ENCODE peak calls at places on chromosomes 1 and 21, in seven cellular contexts. C is foreskin fibroblast, E is thoracic aorta, T is heart right ventricle, K is choroid plexus epithelial cell, P is tibial nerve, O is brain microvascular endothelial cell. N is an unnamed sample.
A peak's percentile ranks its signal among the peaks of the same experiment; 100 is the strongest.

GRCh38 chr1:37238376-37239224 is 204.3 kb upstream of the GRIK3 start:
- DNase-seq in C (no peak), E (no peak), T (no peak), K (no peak), P (no peak), O (no peak), N (no peak)

GRCh38 chr1:161702250-161702649 is 4.8 kb upstream of the FCRLA start:
- DNase-seq in C (no peak), E (no peak), T (no peak), K (no peak), P (no peak), O (no peak), N (no peak)

GRCh38 chr1:55579332-55579996 is 364.3 kb upstream of the USP24 start:
- DNase-seq in C (no peak), E (no peak), T (no peak), K (no peak), P (no peak), O (no peak), N (no peak)

GRCh38 chr1:205396972-205397616 is 24.8 kb downstream of the LEMD1 start:
- DNase-seq in C (no peak), E (no peak), T (peak; percentile 30), K (peak; percentile 73), P (no peak), O (peak; percentile 32), N (no peak)

GRCh38 chr21:43269461-43269860 is 100.7 kb downstream of the CRYAA start:
- DNase-seq in C (no peak), E (no peak), T (no peak), K (no peak), P (no peak), O (no peak), N (no peak)

GRCh38 chr21:44064852-44065403 is 42.3 kb upstream of the PWP2 start:
- DNase-seq in C (no peak), E (no peak), T (no peak), K (no peak), P (no peak), O (no peak), N (no peak)

GRCh38 chr1:236280438-236281285 is 1.1 kb downstream of the ERO1B start:
- DNase-seq in C (no peak), E (no peak), T (peak; percentile 8), K (peak; percentile 11), P (no peak), O (no peak), N (no peak)

GRCh38 chr1:200561856-200562214 is 58.7 kb downstream of the KIF14 start:
- DNase-seq in C (no peak), E (no peak), T (no peak), K (no peak), P (no peak), O (no peak), N (no peak)

GRCh38 chr1:107153033-107153432 is 12.2 kb downstream of the NTNG1 start:
- DNase-seq in C (no peak), E (no peak), T (no peak), K (no peak), P (no peak), O (no peak), N (peak; percentile 18)

GRCh38 chr1:164675342-164675904 is 116.4 kb downstream of the PBX1 start:
- DNase-seq in C (no peak), E (no peak), T (no peak), K (peak; percentile 42), P (no peak), O (peak; percentile 39), N (no peak)

GRCh38 chr1:150221552-150221951 is 14.4 kb downstream of the ANP32E start:
- DNase-seq in C (no peak), E (no peak), T (no peak), K (peak; percentile 71), P (no peak), O (peak; percentile 29), N (no peak)

GRCh38 chr1:174191255-174191906 is 32.1 kb downstream of the RABGAP1L start:
- DNase-seq in C (peak; percentile 83), E (no peak), T (no peak), K (peak; percentile 61), P (no peak), O (peak; percentile 58), N (peak; percentile 2)

GRCh38 chr1:94160811-94161210 is 39.9 kb upstream of the ABCA4 start:
- DNase-seq in C (peak; percentile 38), E (no peak), T (no peak), K (peak; percentile 82), P (no peak), O (peak; percentile 79), N (peak; percentile 73)

GRCh38 chr1:54940027-54940426 is 40.4 kb upstream of the TMEM61 start:
- DNase-seq in C (no peak), E (no peak), T (no peak), K (peak; percentile 41), P (no peak), O (no peak), N (no peak)

GRCh38 chr1:15799004-15799867 is 8.2 kb downstream of the UQCRHL start:
- DNase-seq in C (peak; percentile 98), E (peak; percentile 74), T (peak; percentile 14), K (peak; percentile 98), P (peak; percentile 65), O (peak; percentile 97), N (peak; percentile 90)

GRCh38 chr21:17270234-17270633 is 242.6 kb upstream of the CXADR start:
- DNase-seq in C (peak; percentile 15), E (no peak), T (no peak), K (peak; percentile 85), P (peak; percentile 24), O (peak; percentile 29), N (peak; percentile 72)

GRCh38 chr21:24272527-24272938 is 1334.7 kb downstream of the MRPL39 start:
- DNase-seq in C (no peak), E (no peak), T (no peak), K (no peak), P (no peak), O (no peak), N (no peak)

GRCh38 chr1:5485968-5486665 is 506.1 kb downstream of the NPHP4 start:
- DNase-seq in C (no peak), E (no peak), T (no peak), K (no peak), P (no peak), O (no peak), N (no peak)

GRCh38 chr1:29824478-29825273 is 588.4 kb downstream of the PTPRU start:
- DNase-seq in C (no peak), E (no peak), T (no peak), K (no peak), P (no peak), O (no peak), N (no peak)

GRCh38 chr1:156949127-156949526 is 28.7 kb downstream of the LRRC71 start:
- DNase-seq in C (no peak), E (no peak), T (no peak), K (peak; percentile 12), P (no peak), O (no peak), N (no peak)

GRCh38 chr1:75134939-75135828 is 996 bp downstream of the LHX8 start:
- DNase-seq in C (no peak), E (no peak), T (no peak), K (peak; percentile 1), P (no peak), O (no peak), N (no peak)

GRCh38 chr1:165697491-165697880 is 876 bp downstream of the ALDH9A1 start:
- DNase-seq in C (no peak), E (no peak), T (no peak), K (no peak), P (no peak), O (no peak), N (no peak)

GRCh38 chr1:208004851-208005250 is 93.9 kb upstream of the CD34 start:
- DNase-seq in C (no peak), E (no peak), T (no peak), K (peak; percentile 60), P (no peak), O (peak; percentile 70), N (no peak)

GRCh38 chr1:30381671-30382365 is 341.6 kb downstream of the MATN1 start:
- DNase-seq in C (no peak), E (no peak), T (no peak), K (no peak), P (no peak), O (no peak), N (no peak)

GRCh38 chr1:115192200-115192767 is 103.0 kb upstream of the TSPAN2 start:
- DNase-seq in C (no peak), E (no peak), T (no peak), K (peak; percentile 37), P (no peak), O (no peak), N (no peak)

GRCh38 chr1:239261521-239261920 is 124.8 kb upstream of the CHRM3 start:
- DNase-seq in C (no peak), E (no peak), T (no peak), K (no peak), P (no peak), O (no peak), N (no peak)

GRCh38 chr1:172973424-172973823 is 77.3 kb downstream of the TNFSF18 start:
- DNase-seq in C (no peak), E (no peak), T (no peak), K (no peak), P (no peak), O (no peak), N (no peak)

DNA sequence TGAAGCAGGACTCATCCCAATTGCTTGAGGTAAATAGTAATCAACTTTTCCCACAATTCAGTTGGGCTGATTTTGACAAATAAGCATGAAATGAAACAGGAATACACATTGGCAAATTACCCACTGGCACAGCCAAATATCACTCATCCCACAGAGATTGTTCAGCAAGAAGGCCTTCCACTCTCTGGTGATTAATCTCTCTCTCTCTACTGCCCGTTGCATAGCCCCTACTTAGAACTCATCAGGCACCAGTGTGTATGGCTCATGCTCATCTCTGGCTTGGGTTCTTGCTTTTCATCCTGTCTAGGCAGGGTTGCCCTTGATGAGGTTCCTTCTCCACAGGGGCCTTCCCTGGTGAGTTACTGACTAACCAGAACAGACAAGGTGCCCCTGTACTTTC is 1.1 kb downstream of the BSDC1 start:
- DNase-seq in C (peak; percentile 10), E (no peak), T (no peak), K (no peak), P (no peak), O (peak; percentile 7), N (no peak)
- H3K4me3 ChIP-seq in C (peak overlapping the region; percentile 79), E (peak overlapping the region; percentile 82), T (peak overlapping the region; percentile 71), K (peak overlapping the region; percentile 83), P (peak overlapping the region; percentile 98), O (peak overlapping the region; percentile 91), N (peak overlapping the region; percentile 79)

GRCh38 chr1:86224651-86225050 is 68.1 kb upstream of the COL24A1 start:
- DNase-seq in C (no peak), E (no peak), T (no peak), K (no peak), P (no peak), O (no peak), N (no peak)
- H3K4me3 ChIP-seq in C (no peak overlapping the region), E (no peak overlapping the region), T (no peak overlapping the region), K (no peak overlapping the region), P (no peak overlapping the region), O (no peak overlapping the region), N (no peak overlapping the region)

GRCh38 chr1:48216941-48217340 is 5.6 kb upstream of the SLC5A9 start:
- DNase-seq in C (no peak), E (no peak), T (no peak), K (no peak), P (no peak), O (no peak), N (no peak)
- H3K4me3 ChIP-seq in C (no peak overlapping the region), E (no peak overlapping the region), T (no peak overlapping the region), K (no peak overlapping the region), P (no peak overlapping the region), O (no peak overlapping the region), N (no peak overlapping the region)

DNA sequence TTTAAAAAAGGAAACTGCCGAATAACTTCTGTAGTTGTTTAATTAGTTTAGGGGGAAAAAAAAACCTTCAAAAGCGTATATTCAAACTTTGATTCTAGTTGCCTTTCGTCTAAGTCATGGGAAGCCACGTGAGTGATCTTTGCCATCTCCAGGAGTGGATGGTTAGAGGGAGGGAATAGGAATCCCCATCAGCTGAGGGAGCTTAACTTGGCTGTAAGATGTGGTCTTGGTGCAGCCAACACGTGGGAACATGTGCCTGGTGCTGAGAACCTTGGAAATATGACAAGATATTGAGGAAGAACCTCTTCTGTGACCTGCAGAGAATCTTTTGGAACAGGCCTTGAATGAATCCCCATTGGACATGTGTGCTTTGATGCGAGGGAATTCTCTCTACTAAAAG is 1.7 kb downstream of the BACE2 start:
- DNase-seq in C (no peak), E (no peak), T (no peak), K (no peak), P (no peak), O (no peak), N (no peak)
- H3K4me3 ChIP-seq in C (peak overlapping the region; percentile 74), E (peak overlapping the region; percentile 97), T (peak overlapping the region; percentile 72), K (no peak overlapping the region), P (no peak overlapping the region), O (no peak overlapping the region), N (peak overlapping the region; percentile 85)

N was measured in astrocyte of the cerebellum.